ENCODE peak calls at places on chromosomes 7 and 10, in eight cellular contexts. M is stomach, H is K562, O is tibial nerve, X is sigmoid colon, G is A549, A is transverse colon, I is suprapubic skin. V is an unnamed sample.

GRCh38 chr7:156773966-156774365 is 119.0 kb downstream of the LMBR1 start:
- DNase-seq in A (no peak), O (no peak), X (no peak), M (no peak), G (no peak), I (no peak), H (no peak), V (no peak)

GRCh38 chr10:89391882-89392756 is at the start of gene IFIT1:
- DNase-seq in H (peak; percentile 54), M (peak; percentile 44), O (peak; percentile 73), I (no peak), G (peak; percentile 81), X (peak; percentile 81), A (peak; percentile 59), V (peak; percentile 34)

GRCh38 chr7:31549621-31550020 is 35.7 kb downstream of the ITPRID1 start:
- DNase-seq in G (no peak), M (no peak), X (no peak), O (no peak), A (no peak), I (no peak), H (no peak), V (no peak)

GRCh38 chr7:99737726-99738125 is 2.7 kb upstream of the CYP3A7 start:
- DNase-seq in X (no peak), A (no peak), M (no peak), G (no peak), O (no peak), I (no peak), H (no peak), V (no peak)

GRCh38 chr10:131116216-131117005 is 195.1 kb downstream of the TCERG1L start:
- DNase-seq in M (no peak), O (no peak), A (no peak), H (no peak), I (no peak), X (no peak), G (no peak), V (no peak)

GRCh38 chr7:71300603-71301002 is 168.7 kb downstream of the GALNT17 start:
- DNase-seq in H (no peak), O (no peak), M (no peak), A (no peak), I (no peak), X (no peak), G (no peak), V (peak; percentile 77)

GRCh38 chr10:127150136-127150535 is 46.3 kb downstream of the INSYN2A start:
- DNase-seq in X (no peak), A (no peak), H (no peak), M (no peak), I (no peak), G (no peak), O (no peak), V (no peak)

GRCh38 chr7:55438765-55439525 is 73.8 kb downstream of the LANCL2 start:
- DNase-seq in G (no peak), I (no peak), A (peak; percentile 79), M (peak; percentile 72), X (no peak), O (no peak), H (no peak), V (no peak)

GRCh38 chr10:28663576-28664368 is 13.5 kb upstream of the BAMBI start:
- DNase-seq in G (peak; percentile 86), A (peak; percentile 76), H (peak; percentile 83), I (peak; percentile 85), M (peak; percentile 77), X (peak; percentile 89), O (peak; percentile 76), V (peak; percentile 88)

GRCh38 chr7:2821161-2821841 is 22.8 kb downstream of the GNA12 start:
- DNase-seq in G (peak; percentile 56), A (no peak), X (peak; percentile 49), O (no peak), I (no peak), M (no peak), H (no peak), V (no peak)
- TF ChIP-seq CTCF in G (no peak), A (no peak), X (no peak), O (no peak), I (no peak), M (no peak), H (no peak), V (no peak)

DNA sequence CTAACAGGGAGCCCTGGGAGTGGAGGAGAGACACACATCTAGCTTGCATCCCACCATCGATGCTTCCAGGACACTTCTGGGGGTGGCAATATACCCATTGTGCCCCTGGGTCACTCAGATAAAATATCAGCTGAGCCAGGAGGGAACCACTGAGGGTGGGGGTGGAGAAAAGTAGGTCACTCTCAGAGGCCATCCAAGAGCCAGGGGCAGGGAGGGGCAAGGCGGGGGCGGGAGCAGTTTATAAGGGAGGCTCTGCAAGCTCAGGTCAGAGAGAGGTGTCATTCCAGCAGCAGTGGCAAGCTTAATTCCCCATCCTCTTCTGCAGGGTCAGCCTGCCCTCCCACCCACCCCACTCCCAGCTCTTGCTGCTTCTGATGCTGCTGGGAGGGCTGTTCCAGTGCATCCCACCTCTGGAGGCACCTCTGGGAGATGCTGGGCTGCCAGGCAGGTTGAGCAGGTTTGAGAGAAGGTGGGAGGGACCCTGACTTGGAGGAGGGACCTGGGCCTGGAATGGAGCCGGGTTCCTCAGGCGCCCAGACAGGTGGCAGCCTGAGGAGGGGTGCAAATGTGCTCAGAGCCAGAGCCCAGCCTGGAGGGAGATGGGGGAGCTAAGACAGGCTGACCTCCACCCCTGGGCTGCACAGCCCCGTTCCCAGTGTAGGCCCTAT is 20.1 kb upstream of the TLX1 start:
- DNase-seq in A (no peak), M (no peak), O (no peak), I (no peak), H (no peak), G (no peak), X (no peak), V (no peak)
- TF ChIP-seq EP300 in A (no peak), M (no peak), O (no peak), I (no peak), H (no peak), G (no peak), X (no peak), V (no peak)

GRCh38 chr7:103296901-103297836 is at the start of gene PMPCB:
- DNase-seq in I (peak; percentile 97), H (peak; percentile 96), X (peak; percentile 97), O (peak; percentile 99), G (peak; percentile 92), A (peak; percentile 97), M (peak; percentile 97), V (peak; percentile 98)
- TF ChIP-seq POLR2A in I (no peak), H (peak; percentile 96), X (no peak), O (no peak), G (peak; percentile 77), A (peak; percentile 44), M (no peak), V (peak; percentile 41)

GRCh38 chr10:51369903-51370302 is 295.6 kb downstream of the PRKG1 start:
- DNase-seq in I (no peak), X (no peak), A (no peak), O (no peak), H (no peak), G (no peak), M (no peak), V (no peak)

GRCh38 chr10:51371725-51372124 is 297.4 kb downstream of the PRKG1 start:
- DNase-seq in M (no peak), X (no peak), H (no peak), A (no peak), O (no peak), I (no peak), G (no peak), V (no peak)

GRCh38 chr10:51367120-51367519 is 292.8 kb downstream of the PRKG1 start:
- DNase-seq in G (no peak), O (no peak), H (no peak), I (no peak), A (no peak), M (no peak), X (no peak), V (no peak)

GRCh38 chr10:51366044-51366443 is 291.8 kb downstream of the PRKG1 start:
- DNase-seq in M (no peak), I (no peak), O (no peak), A (no peak), H (no peak), G (no peak), X (no peak), V (no peak)

GRCh38 chr10:51368943-51369342 is 294.7 kb downstream of the PRKG1 start:
- DNase-seq in O (no peak), H (no peak), X (no peak), I (no peak), G (no peak), M (no peak), A (no peak), V (no peak)
- TF ChIP-seq CTCF in O (no peak), H (no peak), X (no peak), I (no peak), G (no peak), M (no peak), A (no peak), V (no peak)

GRCh38 chr7:123548406-123548805 is 9.2 kb downstream of the NDUFA5 start:
- DNase-seq in M (no peak), I (no peak), X (no peak), G (no peak), O (no peak), A (no peak), H (no peak), V (no peak)
- TF ChIP-seq EP300 in M (no peak), I (no peak), X (no peak), G (no peak), O (no peak), A (no peak), H (no peak), V (no peak)

DNA sequence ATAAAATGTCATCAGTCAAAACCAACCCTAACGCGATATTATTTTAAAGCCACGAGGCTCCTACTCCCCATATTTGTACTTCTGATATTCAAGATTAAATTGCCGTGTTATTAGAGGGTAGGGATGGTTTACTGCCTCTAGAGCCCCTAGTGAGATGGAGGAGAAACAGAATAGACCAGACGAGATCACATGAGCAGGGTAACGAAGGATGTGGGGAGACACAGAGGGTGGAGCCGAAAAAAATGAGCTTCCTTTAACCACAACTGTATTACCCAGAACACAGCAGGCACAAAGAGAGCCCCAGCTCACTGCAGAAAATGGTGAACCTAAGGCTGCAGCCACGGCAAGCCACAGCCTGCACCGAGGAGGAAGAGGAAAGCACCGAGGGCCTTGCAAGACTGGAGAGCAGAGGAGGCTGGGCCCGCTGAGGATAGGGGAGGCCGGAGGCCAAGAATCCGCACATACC is 14.3 kb downstream of the ZC3HAV1 start:
- DNase-seq in M (no peak), O (no peak), I (no peak), H (peak; percentile 64), G (no peak), X (no peak), A (peak; percentile 50), V (no peak)
- TF ChIP-seq POLR2A in M (no peak), O (no peak), I (no peak), H (no peak), G (no peak), X (no peak), A (no peak), V (no peak)

GRCh38 chr10:14556285-14556956 is 218.3 kb downstream of the FAM107B start:
- DNase-seq in M (no peak), G (peak; percentile 48), I (no peak), A (peak; percentile 56), O (no peak), H (peak; percentile 42), X (no peak), V (no peak)
- TF ChIP-seq CTCF in M (no peak), G (no peak), I (no peak), A (peak; percentile 8), O (peak; percentile 18), H (peak; percentile 57), X (no peak), V (no peak)

V was measured in ovary.